ENCODE peak calls at places on chromosomes 16 and 17, in ten cellular contexts. One of them, this sample, is unnamed.

GRCh38 chr16:23407436-23408125 is 45.4 kb downstream of the COG7 start:
- DNase-seq in stimulated activated naive CD8-positive, alpha-beta T cell treated with anti-CD3 and anti-CD28 coated beads, Interleukin-15, Interleukin-2, amounts not matched to agents 100 U/mL and 50 U/mL, for 24 hours: no peak
- DNase-seq in uterus: no peak
- DNase-seq in cardiac muscle cell: no peak
- DNase-seq in activated gamma-delta T cell treated with Interleukin-2 at 50 U/mL for 16 hours: no peak
- DNase-seq in stimulated activated CD8-positive, alpha-beta memory T cell treated with anti-CD3 and anti-CD28 coated beads, Interleukin-4, amount 100 ng/mL, for 4 hours: no peak
- DNase-seq in mesendoderm: no peak
- DNase-seq in ACHN: no peak
- DNase-seq in iris pigment epithelial cell: no peak
- DNase-seq in activated T-cell treated with anti-CD3 and anti-CD28 coated beads for 1 hour: no peak
- DNase-seq in this sample: no peak

GRCh38 chr16:24610421-24610765 is 71.0 kb downstream of the RBBP6 start:
- DNase-seq in stimulated activated naive CD8-positive, alpha-beta T cell treated with anti-CD3 and anti-CD28 coated beads, Interleukin-15, Interleukin-2, amounts not matched to agents 100 U/mL and 50 U/mL, for 24 hours: peak; percentile 19
- DNase-seq in uterus: peak; percentile 24
- DNase-seq in cardiac muscle cell: peak; percentile 44
- DNase-seq in activated gamma-delta T cell treated with Interleukin-2 at 50 U/mL for 16 hours: no peak
- DNase-seq in stimulated activated CD8-positive, alpha-beta memory T cell treated with anti-CD3 and anti-CD28 coated beads, Interleukin-4, amount 100 ng/mL, for 4 hours: no peak
- DNase-seq in mesendoderm: peak; percentile 45
- DNase-seq in ACHN: no peak
- DNase-seq in iris pigment epithelial cell: peak; percentile 45
- DNase-seq in activated T-cell treated with anti-CD3 and anti-CD28 coated beads for 1 hour: no peak
- DNase-seq in this sample: peak; percentile 63

GRCh38 chr17:14297161-14297851 is 3.6 kb upstream of the HS3ST3B1 start:
- DNase-seq in stimulated activated naive CD8-positive, alpha-beta T cell treated with anti-CD3 and anti-CD28 coated beads, Interleukin-15, Interleukin-2, amounts not matched to agents 100 U/mL and 50 U/mL, for 24 hours: peak; percentile 50
- DNase-seq in uterus: no peak
- DNase-seq in cardiac muscle cell: peak; percentile 66
- DNase-seq in activated gamma-delta T cell treated with Interleukin-2 at 50 U/mL for 16 hours: peak; percentile 35
- DNase-seq in stimulated activated CD8-positive, alpha-beta memory T cell treated with anti-CD3 and anti-CD28 coated beads, Interleukin-4, amount 100 ng/mL, for 4 hours: no peak
- DNase-seq in mesendoderm: peak; percentile 83
- DNase-seq in ACHN: no peak
- DNase-seq in iris pigment epithelial cell: peak; percentile 66
- DNase-seq in activated T-cell treated with anti-CD3 and anti-CD28 coated beads for 1 hour: no peak
- DNase-seq in this sample: peak; percentile 86

GRCh38 chr17:36728030-36728991 is 126.9 kb downstream of the MRM1 start:
- DNase-seq in stimulated activated naive CD8-positive, alpha-beta T cell treated with anti-CD3 and anti-CD28 coated beads, Interleukin-15, Interleukin-2, amounts not matched to agents 100 U/mL and 50 U/mL, for 24 hours: peak; percentile 48
- DNase-seq in uterus: no peak
- DNase-seq in cardiac muscle cell: no peak
- DNase-seq in activated gamma-delta T cell treated with Interleukin-2 at 50 U/mL for 16 hours: no peak
- DNase-seq in stimulated activated CD8-positive, alpha-beta memory T cell treated with anti-CD3 and anti-CD28 coated beads, Interleukin-4, amount 100 ng/mL, for 4 hours: no peak
- DNase-seq in mesendoderm: peak; percentile 94
- DNase-seq in ACHN: no peak
- DNase-seq in iris pigment epithelial cell: no peak
- DNase-seq in activated T-cell treated with anti-CD3 and anti-CD28 coated beads for 1 hour: no peak
- DNase-seq in this sample: no peak

GRCh38 chr16:73122604-73123386 is 74.9 kb upstream of the ZFHX3 start:
- DNase-seq in stimulated activated naive CD8-positive, alpha-beta T cell treated with anti-CD3 and anti-CD28 coated beads, Interleukin-15, Interleukin-2, amounts not matched to agents 100 U/mL and 50 U/mL, for 24 hours: no peak
- DNase-seq in uterus: no peak
- DNase-seq in cardiac muscle cell: no peak
- DNase-seq in activated gamma-delta T cell treated with Interleukin-2 at 50 U/mL for 16 hours: no peak
- DNase-seq in stimulated activated CD8-positive, alpha-beta memory T cell treated with anti-CD3 and anti-CD28 coated beads, Interleukin-4, amount 100 ng/mL, for 4 hours: no peak
- DNase-seq in mesendoderm: no peak
- DNase-seq in ACHN: no peak
- DNase-seq in iris pigment epithelial cell: peak; percentile 23
- DNase-seq in activated T-cell treated with anti-CD3 and anti-CD28 coated beads for 1 hour: no peak
- DNase-seq in this sample: no peak

GRCh38 chr17:76529643-76530488 is 7.6 kb downstream of the CYGB start:
- DNase-seq in stimulated activated naive CD8-positive, alpha-beta T cell treated with anti-CD3 and anti-CD28 coated beads, Interleukin-15, Interleukin-2, amounts not matched to agents 100 U/mL and 50 U/mL, for 24 hours: no peak
- DNase-seq in uterus: peak; percentile 86
- DNase-seq in cardiac muscle cell: peak; percentile 49
- DNase-seq in activated gamma-delta T cell treated with Interleukin-2 at 50 U/mL for 16 hours: no peak
- DNase-seq in stimulated activated CD8-positive, alpha-beta memory T cell treated with anti-CD3 and anti-CD28 coated beads, Interleukin-4, amount 100 ng/mL, for 4 hours: no peak
- DNase-seq in mesendoderm: no peak
- DNase-seq in ACHN: no peak
- DNase-seq in iris pigment epithelial cell: peak; percentile 30
- DNase-seq in activated T-cell treated with anti-CD3 and anti-CD28 coated beads for 1 hour: no peak
- DNase-seq in this sample: peak; percentile 55

GRCh38 chr16:68335175-68335574 is 24.4 kb downstream of the PRMT7 start:
- DNase-seq in stimulated activated naive CD8-positive, alpha-beta T cell treated with anti-CD3 and anti-CD28 coated beads, Interleukin-15, Interleukin-2, amounts not matched to agents 100 U/mL and 50 U/mL, for 24 hours: no peak
- DNase-seq in uterus: no peak
- DNase-seq in cardiac muscle cell: no peak
- DNase-seq in activated gamma-delta T cell treated with Interleukin-2 at 50 U/mL for 16 hours: no peak
- DNase-seq in stimulated activated CD8-positive, alpha-beta memory T cell treated with anti-CD3 and anti-CD28 coated beads, Interleukin-4, amount 100 ng/mL, for 4 hours: no peak
- DNase-seq in mesendoderm: no peak
- DNase-seq in ACHN: no peak
- DNase-seq in iris pigment epithelial cell: peak; percentile 27
- DNase-seq in activated T-cell treated with anti-CD3 and anti-CD28 coated beads for 1 hour: no peak
- DNase-seq in this sample: no peak

GRCh38 chr16:62927122-62927521 is 890.9 kb upstream of the CDH8 start:
- DNase-seq in stimulated activated naive CD8-positive, alpha-beta T cell treated with anti-CD3 and anti-CD28 coated beads, Interleukin-15, Interleukin-2, amounts not matched to agents 100 U/mL and 50 U/mL, for 24 hours: no peak
- DNase-seq in uterus: no peak
- DNase-seq in cardiac muscle cell: no peak
- DNase-seq in activated gamma-delta T cell treated with Interleukin-2 at 50 U/mL for 16 hours: no peak
- DNase-seq in stimulated activated CD8-positive, alpha-beta memory T cell treated with anti-CD3 and anti-CD28 coated beads, Interleukin-4, amount 100 ng/mL, for 4 hours: no peak
- DNase-seq in mesendoderm: peak; percentile 72
- DNase-seq in ACHN: no peak
- DNase-seq in iris pigment epithelial cell: no peak
- DNase-seq in activated T-cell treated with anti-CD3 and anti-CD28 coated beads for 1 hour: no peak
- DNase-seq in this sample: no peak

GRCh38 chr16:67884684-67885083 is at the start of gene NRN1L:
- DNase-seq in stimulated activated naive CD8-positive, alpha-beta T cell treated with anti-CD3 and anti-CD28 coated beads, Interleukin-15, Interleukin-2, amounts not matched to agents 100 U/mL and 50 U/mL, for 24 hours: no peak
- DNase-seq in uterus: peak; percentile 92
- DNase-seq in cardiac muscle cell: peak; percentile 90
- DNase-seq in activated gamma-delta T cell treated with Interleukin-2 at 50 U/mL for 16 hours: no peak
- DNase-seq in stimulated activated CD8-positive, alpha-beta memory T cell treated with anti-CD3 and anti-CD28 coated beads, Interleukin-4, amount 100 ng/mL, for 4 hours: no peak
- DNase-seq in mesendoderm: peak; percentile 95
- DNase-seq in ACHN: peak; percentile 94
- DNase-seq in iris pigment epithelial cell: peak; percentile 93
- DNase-seq in activated T-cell treated with anti-CD3 and anti-CD28 coated beads for 1 hour: no peak
- DNase-seq in this sample: peak; percentile 94